ENCODE peak calls at places on chromosomes 16 and 17, in six cellular contexts. V, E, M, Q, Z and J are unnamed samples.

GRCh38 chr16:4393243-4393606 is 21.6 kb downstream of the VASN start:
- DNase-seq in V (no peak), E (peak; percentile 72), M (no peak), Q (no peak), Z (no peak), J (peak; percentile 52)

GRCh38 chr17:57898487-57899311 is 48.9 kb upstream of the MRPS23 start:
- DNase-seq in V (peak; percentile 75), E (peak; percentile 86), M (no peak), Q (no peak), Z (no peak), J (no peak)

GRCh38 chr17:17179371-17179827 is 26.7 kb downstream of the PLD6 start:
- DNase-seq in V (no peak), E (no peak), M (no peak), Q (no peak), Z (no peak), J (no peak)

GRCh38 chr17:75404739-75405364 is 626 bp downstream of the GRB2 start:
- DNase-seq in V (peak; percentile 72), E (peak; percentile 21), M (peak; percentile 42), Q (no peak), Z (peak; percentile 43), J (no peak)

GRCh38 chr16:66728117-66728787 is 23.2 kb downstream of the DYNC1LI2 start:
- DNase-seq in V (no peak), E (peak; percentile 81), M (peak; percentile 66), Q (peak; percentile 40), Z (peak; percentile 31), J (no peak)

GRCh38 chr17:9802294-9802693 is 10.9 kb upstream of the DHRS7C start:
- DNase-seq in V (no peak), E (peak; percentile 16), M (peak; percentile 90), Q (no peak), Z (no peak), J (peak; percentile 47)

GRCh38 chr17:41695954-41696720 is 7.5 kb downstream of the EIF1 start:
- DNase-seq in V (no peak), E (peak; percentile 80), M (peak; percentile 90), Q (no peak), Z (peak; percentile 65), J (no peak)

GRCh38 chr17:76547183-76547641 is 7.4 kb downstream of the PRCD start:
- DNase-seq in V (no peak), E (peak; percentile 72), M (peak; percentile 74), Q (no peak), Z (peak; percentile 77), J (no peak)

GRCh38 chr16:88512728-88513674 is 57.2 kb upstream of the ZC3H18 start:
- DNase-seq in V (no peak), E (no peak), M (no peak), Q (no peak), Z (no peak), J (no peak)

GRCh38 chr17:4142107-4142900 is 526 bp downstream of the ZZEF1 start:
- DNase-seq in V (peak; percentile 83), E (peak; percentile 29), M (peak; percentile 14), Q (no peak), Z (peak; percentile 23), J (no peak)

DNA sequence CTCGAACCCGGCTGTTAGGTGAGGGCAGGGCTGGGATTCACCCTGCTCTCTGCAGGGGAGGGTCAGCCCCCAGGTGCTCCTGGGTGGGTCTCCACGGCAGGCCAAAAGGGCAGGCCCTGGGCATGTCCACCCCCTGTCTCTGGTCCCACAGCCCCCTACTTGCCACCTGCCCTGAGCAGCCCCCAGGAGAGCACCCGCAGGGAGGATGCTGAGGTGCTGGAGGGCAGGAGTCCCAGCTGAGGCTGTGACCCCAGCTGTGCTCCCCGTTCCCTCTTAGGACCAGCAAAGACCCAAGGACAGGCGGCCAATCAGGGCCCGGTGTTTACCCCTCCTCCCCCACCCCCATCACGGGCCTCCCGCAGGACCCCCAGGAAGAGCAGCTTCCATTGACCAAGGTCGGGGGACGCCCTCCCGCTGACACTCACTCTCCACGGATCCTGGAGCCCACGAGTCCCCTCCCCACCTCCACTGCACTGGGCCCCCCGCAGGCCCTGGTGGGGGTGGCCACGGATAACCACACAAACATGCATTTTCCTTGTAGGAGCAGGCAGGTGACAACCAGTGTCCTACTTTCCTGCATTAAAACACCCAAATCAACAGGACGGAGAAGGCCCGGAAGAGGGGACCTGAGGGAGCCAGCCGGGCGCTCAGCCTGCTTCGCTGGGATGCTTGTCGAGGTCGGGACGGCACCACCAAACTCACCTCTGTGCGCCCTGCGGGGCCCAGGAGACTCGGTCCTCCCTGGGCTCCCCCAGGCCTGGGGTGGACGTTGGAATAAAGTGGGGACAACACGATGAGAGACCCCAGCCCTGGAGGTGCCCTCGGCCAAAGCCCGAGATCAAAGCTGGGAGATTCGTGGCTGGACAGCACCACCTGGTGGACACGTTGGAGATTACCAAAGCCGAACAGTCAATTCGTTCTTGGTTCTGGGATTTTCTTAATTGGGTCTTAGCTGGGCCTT is 22.5 kb upstream of the ENPP7 start:
- DNase-seq in V (no peak), E (peak; percentile 29), M (peak; percentile 66), Q (peak; percentile 4), Z (peak; percentile 57), J (no peak)
- TF ChIP-seq CTCF in V (peak; percentile 73), E (peak; percentile 76), M (peak; percentile 96), Q (peak; percentile 68), Z (peak; percentile 82), J (peak; percentile 67)

GRCh38 chr17:44326867-44327444 is 2.3 kb upstream of the SLC25A39 start:
- DNase-seq in V (peak; percentile 98), E (peak; percentile 98), M (peak; percentile 99), Q (peak; percentile 91), Z (peak; percentile 97), J (peak; percentile 91)
- H3K4me3 ChIP-seq in V (no peak overlapping the region), E (peak overlapping the region; percentile 10), M (peak overlapping the region; percentile 98), Q (no peak overlapping the region), Z (peak overlapping the region; percentile 85), J (no peak overlapping the region)

DNA sequence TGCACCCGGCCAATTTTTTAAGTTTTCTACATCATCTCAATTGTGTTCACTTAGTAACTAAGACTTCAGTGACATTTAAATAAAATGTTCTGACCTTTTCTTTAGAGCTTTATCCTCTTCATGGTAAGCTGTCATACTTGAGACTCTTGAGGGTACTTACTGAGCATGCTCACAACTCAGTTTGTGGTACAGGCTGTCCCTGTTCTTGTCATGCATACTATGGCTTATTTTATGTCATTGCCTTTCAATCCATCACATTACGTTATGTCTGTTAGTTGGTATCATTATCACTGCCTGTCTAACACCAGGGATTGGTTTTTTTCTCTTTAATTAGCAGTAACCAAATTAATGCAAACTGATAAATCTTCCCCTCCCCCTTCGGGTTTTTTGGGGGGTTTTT is 41.9 kb upstream of the RHBDL3 start:
- DNase-seq in V (no peak), E (no peak), M (no peak), Q (no peak), Z (no peak), J (no peak)
- TF ChIP-seq CTCF in V (no peak), E (no peak), M (no peak), Q (no peak), Z (no peak), J (no peak)

GRCh38 chr16:48165961-48166578 is 10.3 kb upstream of the ABCC12 start:
- DNase-seq in V (no peak), E (no peak), M (peak; percentile 65), Q (no peak), Z (no peak), J (no peak)

GRCh38 chr16:48172682-48173081 is 16.9 kb upstream of the ABCC12 start:
- DNase-seq in V (no peak), E (no peak), M (no peak), Q (no peak), Z (no peak), J (no peak)

GRCh38 chr16:48168089-48168488 is 12.3 kb upstream of the ABCC12 start:
- DNase-seq in V (no peak), E (no peak), M (no peak), Q (no peak), Z (no peak), J (no peak)

GRCh38 chr16:48173877-48174276 is 18.1 kb upstream of the ABCC12 start:
- DNase-seq in V (no peak), E (no peak), M (no peak), Q (no peak), Z (no peak), J (no peak)

GRCh38 chr16:48169896-48170295 is 14.1 kb upstream of the ABCC12 start:
- DNase-seq in V (no peak), E (no peak), M (no peak), Q (no peak), Z (no peak), J (no peak)
- H3K4me3 ChIP-seq in V (no peak overlapping the region), E (no peak overlapping the region), M (no peak overlapping the region), Q (no peak overlapping the region), Z (no peak overlapping the region), J (no peak overlapping the region)